ENCODE peak calls at places on chromosomes 3 and 15, in eight cellular contexts. R is transverse colon, Z is body of pancreas, X is upper lobe of left lung, G is heart left ventricle, H is uterus, W is breast epithelium, F is testis. A is an unnamed sample.

GRCh38 chr3:160569874-160570273 is 4.5 kb upstream of the KPNA4 start:
- DNase-seq in R (no peak), Z (no peak), X (no peak), G (no peak), H (no peak), W (no peak), F (no peak), A (no peak)

GRCh38 chr3:14248849-14249523 is 70.4 kb downstream of the LSM3 start:
- DNase-seq in R (no peak), Z (peak; percentile 42), X (no peak), G (no peak), H (peak; percentile 42), W (peak; percentile 54), F (peak; percentile 81), A (no peak)

GRCh38 chr3:122714269-122714668 is 33.6 kb downstream of the PARP14 start:
- DNase-seq in R (no peak), Z (no peak), X (no peak), G (no peak), H (no peak), W (no peak), F (no peak), A (no peak)

GRCh38 chr3:41460736-41461135 is 261.4 kb downstream of the CTNNB1 start:
- DNase-seq in R (no peak), Z (no peak), X (no peak), G (no peak), H (no peak), W (no peak), F (no peak), A (no peak)

GRCh38 chr3:148911173-148911572 is 46.1 kb downstream of the CPA3 start:
- DNase-seq in R (no peak), Z (no peak), X (no peak), G (no peak), H (no peak), W (no peak), F (no peak), A (no peak)

GRCh38 chr15:29632671-29633406 is 189.4 kb downstream of the TJP1 start:
- DNase-seq in R (no peak), Z (no peak), X (no peak), G (no peak), H (no peak), W (no peak), F (no peak), A (no peak)

GRCh38 chr3:156456771-156457224 is 98.1 kb downstream of the SSR3 start:
- DNase-seq in R (no peak), Z (no peak), X (no peak), G (no peak), H (no peak), W (peak; percentile 67), F (no peak), A (no peak)

GRCh38 chr15:42215854-42216829 is 8.0 kb upstream of the VPS39 start:
- DNase-seq in R (no peak), Z (no peak), X (no peak), G (no peak), H (no peak), W (no peak), F (no peak), A (no peak)

GRCh38 chr3:188061133-188061532 is 92.8 kb upstream of the LPP start:
- DNase-seq in R (peak; percentile 40), Z (no peak), X (no peak), G (no peak), H (peak; percentile 23), W (no peak), F (no peak), A (no peak)

GRCh38 chr15:74626752-74627692 is 11.4 kb downstream of the CLK3 start:
- DNase-seq in R (no peak), Z (no peak), X (no peak), G (no peak), H (no peak), W (no peak), F (no peak), A (no peak)

GRCh38 chr15:74628199-74628598 is 12.6 kb downstream of the CLK3 start:
- DNase-seq in R (no peak), Z (no peak), X (no peak), G (no peak), H (no peak), W (no peak), F (no peak), A (no peak)

GRCh38 chr15:74628949-74629348 is 13.3 kb downstream of the CLK3 start:
- DNase-seq in R (no peak), Z (no peak), X (no peak), G (no peak), H (no peak), W (no peak), F (no peak), A (no peak)

GRCh38 chr15:74626336-74626735 is 10.7 kb downstream of the CLK3 start:
- DNase-seq in R (no peak), Z (no peak), X (no peak), G (no peak), H (no peak), W (no peak), F (no peak), A (no peak)

DNA sequence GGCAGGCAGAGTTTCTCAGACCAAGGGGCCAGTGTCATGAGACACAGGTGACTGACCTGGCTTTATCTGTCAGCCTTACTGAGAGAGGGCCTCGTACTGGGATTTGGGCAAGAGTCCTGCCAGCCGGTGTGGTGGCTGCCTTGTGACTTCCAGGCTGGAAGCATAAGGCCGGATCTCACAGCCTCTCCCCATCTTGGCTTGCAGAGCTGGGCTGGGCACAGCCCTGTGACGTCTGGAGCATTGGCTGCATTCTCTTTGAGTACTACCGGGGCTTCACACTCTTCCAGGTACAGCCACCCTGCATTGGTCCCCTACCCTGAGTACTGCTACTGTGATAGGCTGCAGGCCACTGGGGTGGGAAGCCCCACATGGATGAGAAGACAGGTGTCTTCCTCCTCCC is 12.1 kb downstream of the CLK3 start:
- DNase-seq in R (no peak), Z (no peak), X (no peak), G (no peak), H (no peak), W (no peak), F (no peak), A (no peak)
- TF ChIP-seq POLR2A in R (no peak), Z (no peak), X (no peak), G (no peak), H (no peak), W (no peak), F (no peak), A (no peak)

GRCh38 chr3:134330895-134331810 is 43.1 kb downstream of the AMOTL2 start:
- DNase-seq in R (no peak), Z (no peak), X (no peak), G (no peak), H (no peak), W (peak; percentile 84), F (peak; percentile 64), A (no peak)
- TF ChIP-seq POLR2A in R (no peak), Z (no peak), X (no peak), G (no peak), H (no peak), W (no peak), F (no peak), A (no peak)

GRCh38 chr3:44761347-44762169 is at the start of the genes KIAA1143 and KIF15:
- DNase-seq in R (peak; percentile 98), Z (peak; percentile 96), X (peak; percentile 99), G (peak; percentile 95), H (peak; percentile 95), W (peak; percentile 96), F (peak; percentile 97), A (peak; percentile 99)
- TF ChIP-seq POLR2A in R (peak; percentile 67), Z (no peak), X (peak; percentile 60), G (peak; percentile 53), H (peak; percentile 37), W (peak; percentile 40), F (no peak), A (peak; percentile 95)

DNA sequence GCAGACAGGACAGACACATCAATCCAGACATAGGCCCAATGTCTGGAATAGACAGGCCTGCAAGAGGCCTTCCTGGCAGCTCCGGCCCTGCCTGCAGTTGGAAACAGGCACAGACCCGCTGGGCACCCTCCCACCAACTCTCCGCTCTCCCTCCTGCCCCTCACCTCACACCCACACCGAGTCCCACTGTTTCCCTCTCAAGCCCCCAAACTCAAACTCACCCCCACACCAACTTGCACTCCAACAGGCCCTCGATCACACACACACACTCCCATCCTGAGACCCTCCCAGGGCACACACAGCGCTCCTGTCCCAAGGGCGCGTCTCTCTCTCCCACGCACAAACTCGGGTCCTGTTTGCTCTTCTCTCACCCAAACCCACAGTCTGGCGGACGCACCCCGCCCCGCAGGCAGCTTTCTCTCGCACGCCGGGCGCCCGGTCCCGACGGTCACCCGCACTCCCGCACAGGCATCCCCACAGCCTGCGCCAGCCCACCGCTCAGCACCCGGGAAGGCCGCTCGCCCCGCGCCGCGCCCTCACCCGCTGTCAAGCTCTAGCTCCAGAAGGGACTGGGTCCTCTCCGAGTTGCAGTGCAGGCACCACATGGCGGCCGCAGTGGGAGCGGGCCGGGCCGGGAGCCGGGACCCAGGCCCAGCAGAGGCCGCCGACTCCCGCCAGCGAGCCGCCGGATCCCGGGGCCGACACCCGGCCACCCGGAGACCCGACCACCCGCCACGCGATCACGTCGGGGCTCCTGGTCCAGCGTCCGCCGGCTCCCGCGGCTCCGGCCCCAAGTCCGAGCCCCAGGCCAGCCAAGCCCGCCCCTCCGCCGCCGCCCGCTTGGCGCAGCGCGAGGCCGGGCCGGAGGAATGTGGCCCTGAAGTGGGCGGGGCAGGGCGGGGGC is 106.1 kb downstream of the IQSEC1 start:
- DNase-seq in R (peak; percentile 31), Z (no peak), X (no peak), G (no peak), H (no peak), W (no peak), F (no peak), A (peak; percentile 66)
- TF ChIP-seq POLR2A in R (peak; percentile 19), Z (no peak), X (no peak), G (peak; percentile 54), H (peak; percentile 47), W (no peak), F (no peak), A (peak; percentile 22)

GRCh38 chr3:17742092-17742836 is at the start of gene TBC1D5:
- DNase-seq in R (peak; percentile 96), Z (peak; percentile 98), X (peak; percentile 99), G (peak; percentile 95), H (peak; percentile 96), W (peak; percentile 92), F (peak; percentile 97), A (peak; percentile 98)
- TF ChIP-seq POLR2A in R (peak; percentile 93), Z (peak; percentile 77), X (no peak), G (peak; percentile 76), H (peak; percentile 61), W (peak; percentile 73), F (peak; percentile 47), A (peak; percentile 97)

DNA sequence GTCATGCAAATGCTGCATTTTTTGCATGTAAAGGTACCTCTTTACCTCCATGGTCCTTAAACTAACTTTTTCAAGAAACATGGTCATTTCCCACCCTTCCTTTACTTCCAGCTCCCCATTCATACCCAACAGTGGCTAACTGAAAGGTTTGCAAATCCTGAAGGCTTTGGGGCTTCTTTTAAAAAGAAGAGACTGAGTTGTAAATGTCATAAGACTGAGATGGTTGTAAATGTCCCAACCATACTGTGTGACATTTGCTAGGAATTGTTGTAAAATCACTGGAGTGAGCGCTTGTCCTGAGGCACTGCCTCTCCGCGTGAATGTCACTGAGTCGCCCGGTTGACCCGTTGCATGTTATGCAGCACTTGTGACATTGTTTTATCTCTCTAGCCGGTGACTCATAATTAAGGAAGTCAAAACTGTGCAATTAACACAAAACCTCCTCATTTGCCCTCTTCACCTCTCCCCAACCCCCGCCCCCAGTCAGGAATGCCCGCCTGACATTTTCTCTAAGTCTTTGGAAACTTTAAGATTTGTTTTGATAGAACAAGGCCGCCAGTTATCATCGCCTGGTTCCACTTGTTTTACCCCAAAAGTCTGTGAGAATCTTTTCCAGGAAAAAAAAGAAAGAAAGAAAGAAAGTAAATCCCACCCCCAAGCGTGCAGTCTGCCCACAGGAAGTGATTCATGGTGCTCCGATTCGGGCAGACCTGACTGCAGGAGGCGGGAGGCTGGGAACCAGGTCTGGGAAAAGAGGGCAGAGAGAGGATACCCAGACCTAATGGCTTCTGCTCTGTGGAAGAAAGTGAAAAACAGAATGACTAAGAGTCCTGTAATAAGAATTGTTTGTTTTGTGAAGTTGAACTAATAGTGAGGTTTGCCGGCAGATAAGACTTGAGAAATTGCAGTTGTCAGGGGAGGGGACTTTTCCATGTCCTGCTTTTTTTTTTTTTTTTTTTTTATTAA is 84.7 kb downstream of the SMAD3 start:
- DNase-seq in R (peak; percentile 47), Z (peak; percentile 76), X (no peak), G (peak; percentile 73), H (peak; percentile 65), W (no peak), F (peak; percentile 34), A (no peak)
- TF ChIP-seq POLR2A in R (no peak), Z (no peak), X (no peak), G (no peak), H (no peak), W (no peak), F (no peak), A (no peak)